ENCODE peak calls at places on chromosomes 16 and 17, in seven cellular contexts. G is aorta, C is mesendoderm, R is heart left ventricle, M is heart right ventricle, H is AG10803, U is pancreas. F is an unnamed sample.

GRCh38 chr17:11980813-11981212 is 16.5 kb downstream of the ZNF18 start:
- DNase-seq in M (no peak), U (no peak), R (no peak), G (no peak), C (no peak), H (no peak), F (no peak)

GRCh38 chr16:25031441-25032307 is 16.5 kb upstream of the ARHGAP17 start:
- DNase-seq in R (peak), H (peak), U (peak), M (peak), G (peak), C (peak), F (peak)

GRCh38 chr16:55372792-55373488 is 48.9 kb downstream of the IRX6 start:
- DNase-seq in G (no peak), R (peak), M (peak), H (peak), C (no peak), U (no peak), F (no peak)

GRCh38 chr16:73129455-73129854 is 81.5 kb upstream of the ZFHX3 start:
- DNase-seq in G (no peak), H (no peak), C (no peak), M (no peak), R (no peak), U (no peak), F (no peak)

GRCh38 chr16:89132194-89133005 is 38.7 kb downstream of the ACSF3 start:
- DNase-seq in U (peak), H (no peak), G (peak), M (no peak), C (no peak), R (peak), F (peak)

GRCh38 chr17:74749262-74750038 is 1.0 kb downstream of the NHERF1 start:
- DNase-seq in C (peak), H (no peak), G (no peak), U (peak), R (peak), M (no peak), F (peak)

GRCh38 chr16:5032748-5033167 is 977 bp downstream of the NAGPA start:
- DNase-seq in G (no peak), U (no peak), H (no peak), R (no peak), C (no peak), M (no peak), F (no peak)

GRCh38 chr17:33284022-33284421 is 9.1 kb downstream of the ASIC2 start:
- DNase-seq in H (peak), C (no peak), M (no peak), U (no peak), R (peak), G (no peak), F (no peak)

GRCh38 chr17:74446551-74447500 is 14.9 kb downstream of the GPRC5C start:
- DNase-seq in M (peak), U (no peak), C (no peak), G (peak), R (peak), H (no peak), F (no peak)

GRCh38 chr17:28745052-28745776 is 1.4 kb downstream of the TRAF4 start:
- DNase-seq in C (peak), M (peak), H (peak), U (peak), G (peak), R (peak), F (peak)

GRCh38 chr16:23359092-23359760 is 57.1 kb downstream of the SCNN1B start:
- DNase-seq in G (peak), R (no peak), M (no peak), C (no peak), H (no peak), U (no peak), F (peak)

GRCh38 chr17:78223061-78223460 is 8.4 kb upstream of the TMEM235 start:
- DNase-seq in M (no peak), G (no peak), R (no peak), H (no peak), C (no peak), U (no peak), F (no peak)

GRCh38 chr17:82281502-82282238 is 8.2 kb upstream of the CSNK1D start:
- DNase-seq in H (no peak), M (no peak), U (peak), R (peak), C (no peak), G (peak), F (peak)

GRCh38 chr17:82283208-82283749 is 9.8 kb upstream of the CSNK1D start:
- DNase-seq in U (peak), C (no peak), R (no peak), H (peak), M (no peak), G (no peak), F (no peak)

GRCh38 chr17:82280537-82280936 is 7.0 kb upstream of the CSNK1D start:
- DNase-seq in G (no peak), C (no peak), H (no peak), R (peak), M (no peak), U (peak), F (no peak)

GRCh38 chr17:82281076-82281475 is 7.6 kb upstream of the CSNK1D start:
- DNase-seq in C (no peak), R (peak), G (no peak), M (no peak), U (peak), H (no peak), F (peak)

DNA sequence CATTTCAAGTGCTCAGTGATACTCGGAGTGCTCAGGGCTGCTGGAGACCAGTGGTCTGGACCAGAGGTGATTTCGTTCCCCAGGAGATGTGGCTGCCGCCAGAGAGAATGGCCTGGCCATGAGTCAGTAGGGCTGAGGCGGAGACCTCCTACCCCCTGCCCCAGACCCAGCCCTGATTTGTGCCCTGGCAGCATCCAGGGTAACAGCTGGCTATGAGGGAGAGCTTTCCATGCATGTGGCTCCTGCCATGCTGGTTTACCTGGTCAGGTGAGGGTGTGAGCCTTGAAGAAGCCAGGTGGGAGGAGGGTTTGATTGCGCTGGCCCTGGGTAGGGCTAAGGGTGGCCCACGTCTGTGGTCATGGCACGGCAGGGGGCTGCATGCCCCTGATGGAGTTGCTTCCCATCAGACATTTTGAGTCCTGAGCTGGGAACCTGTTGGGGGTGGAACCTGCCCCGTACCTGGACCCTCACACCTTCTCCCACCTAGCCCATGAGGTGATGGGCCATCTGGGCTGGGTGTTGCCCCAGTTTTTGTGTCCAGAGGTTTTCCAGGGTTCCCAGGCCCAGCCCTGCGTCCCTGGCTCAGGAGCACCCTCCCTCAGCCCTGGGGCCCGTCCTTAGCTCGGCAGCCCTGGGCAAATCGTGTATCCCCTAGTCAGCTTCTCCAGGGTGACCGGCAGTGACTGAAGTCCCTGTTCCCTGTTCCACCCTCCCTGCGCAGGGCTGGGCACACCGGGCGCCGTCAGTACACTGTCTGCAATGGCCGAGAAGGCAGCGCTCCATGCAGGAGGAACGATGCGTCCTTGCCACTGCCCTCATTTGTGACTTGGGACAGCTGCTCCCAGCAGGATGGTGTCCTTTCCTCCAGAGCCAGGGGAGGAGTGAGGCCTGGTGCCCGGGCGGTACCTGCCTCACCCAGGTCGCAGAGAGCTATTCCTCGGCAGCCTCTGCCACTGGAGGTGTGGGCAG is 9.0 kb upstream of the CSNK1D start:
- DNase-seq in C (no peak), R (peak), G (no peak), M (no peak), H (no peak), U (peak), F (no peak)
- H3K4me3 ChIP-seq in C (no peak), R (no peak), G (no peak), M (no peak), H (no peak), U (no peak), F (no peak)

DNA sequence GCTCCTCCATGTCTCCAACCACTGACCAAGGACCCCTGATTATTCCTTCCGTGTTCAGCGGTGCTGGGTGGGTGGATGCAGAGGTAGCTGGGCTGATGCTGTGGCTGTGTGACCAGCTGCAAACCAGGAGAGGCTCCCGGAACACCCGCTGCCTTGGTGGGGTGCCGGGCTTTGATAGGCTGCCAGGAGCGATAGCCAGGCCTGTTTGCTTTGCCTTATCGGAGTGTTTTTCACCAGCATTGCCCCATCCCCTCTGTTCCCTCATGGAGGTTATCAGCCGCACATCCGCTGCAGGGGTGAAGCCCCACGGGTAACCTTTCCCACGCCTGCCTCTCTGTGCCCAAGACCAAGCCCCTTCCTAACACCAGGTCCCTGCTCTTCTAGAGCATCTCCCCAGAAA is 354.3 kb downstream of the C16orf95 start:
- DNase-seq in U (no peak), R (no peak), C (no peak), G (peak), M (no peak), H (no peak), F (no peak)
- H3K4me3 ChIP-seq in U (no peak), R (no peak), C (no peak), G (no peak), M (no peak), H (no peak), F (no peak)

DNA sequence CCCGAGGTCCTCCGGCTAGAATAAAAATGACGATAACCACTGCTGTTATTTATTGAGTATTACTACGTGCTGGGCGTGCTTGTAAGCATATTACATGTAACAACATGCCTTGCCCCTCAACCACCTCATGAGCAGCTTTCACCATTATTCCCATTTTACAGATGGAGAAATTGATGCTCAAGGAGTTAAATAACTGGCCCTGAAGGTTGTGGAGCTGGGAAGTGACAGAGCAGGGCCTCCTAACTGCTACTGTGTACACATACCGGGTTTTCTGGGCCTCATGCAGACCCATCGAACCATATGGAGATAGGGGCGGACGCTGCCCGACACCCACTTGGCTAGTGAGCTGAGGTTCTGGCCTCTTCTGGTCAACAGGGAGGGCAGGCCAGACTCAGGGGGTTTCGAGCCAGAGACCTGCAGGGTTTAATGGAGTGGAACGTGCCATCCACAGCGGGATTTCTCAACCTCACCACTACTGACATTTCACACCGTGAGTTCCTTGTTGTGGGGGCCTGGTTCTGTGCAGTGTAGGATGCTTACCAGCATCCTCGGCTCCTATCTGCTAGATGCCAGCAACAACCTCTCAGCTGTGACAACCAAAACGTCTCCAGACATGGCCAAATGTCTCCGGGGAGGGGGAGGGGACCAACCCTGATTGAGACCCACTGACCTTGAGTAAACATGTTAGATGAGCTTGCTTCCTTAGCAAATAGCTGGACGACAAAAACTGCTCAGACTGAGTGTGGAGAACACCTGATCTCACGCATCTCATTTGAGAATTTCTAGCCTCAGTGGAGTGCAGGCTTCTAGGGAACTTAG is 432.0 kb downstream of the SLC39A11 start:
- DNase-seq in R (no peak), C (peak), U (no peak), H (no peak), M (no peak), G (no peak), F (no peak)
- H3K4me3 ChIP-seq in R (no peak), C (no peak), U (no peak), H (no peak), M (no peak), G (no peak), F (no peak)

GRCh38 chr17:418421-418751 is 65.8 kb upstream of the RPH3AL start:
- DNase-seq in C (no peak), H (no peak), U (no peak), G (no peak), R (no peak), M (no peak), F (no peak)

GRCh38 chr17:417691-418420 is 65.2 kb upstream of the RPH3AL start:
- DNase-seq in U (no peak), C (no peak), H (no peak), G (no peak), R (no peak), M (no peak), F (no peak)

GRCh38 chr17:413706-414440 is 61.3 kb upstream of the RPH3AL start:
- DNase-seq in U (no peak), R (no peak), M (no peak), C (no peak), G (no peak), H (no peak), F (no peak)

GRCh38 chr17:419073-419735 is 66.6 kb upstream of the RPH3AL start:
- DNase-seq in M (no peak), G (no peak), H (no peak), C (no peak), R (no peak), U (no peak), F (no peak)

GRCh38 chr17:416293-417206 is 63.9 kb upstream of the RPH3AL start:
- DNase-seq in M (no peak), U (no peak), H (no peak), R (no peak), C (peak), G (no peak), F (no peak)
- H3K4me3 ChIP-seq in M (no peak), U (no peak), H (no peak), R (no peak), C (no peak), G (no peak), F (no peak)